ENCODE peak calls at places on chromosomes 4 and X, in six cellular contexts. P is neural progenitor cell, F is GM23248, A is SK-N-SH, L is HCT116, K is MM.1S. I is an unnamed sample. For H3K36me3, the result is how much of the 10 kb centered on the place peaks cover.

GRCh38 chr4:164614999-164615398 is 138.9 kb upstream of the SMIM31 start:
- DNase-seq in P (no peak), F (no peak), A (no peak), L (no peak), K (no peak), I (peak)

GRCh38 chrX:13398073-13398823 is 78.4 kb upstream of the ATXN3L start:
- DNase-seq in P (no peak), F (peak), A (no peak), L (peak), K (no peak), I (peak)

GRCh38 chr4:125268065-125268755 is 46.5 kb upstream of the FAT4 start:
- DNase-seq in P (peak), F (no peak), A (no peak), L (no peak), K (no peak), I (no peak)

GRCh38 chr4:24322986-24323385 is 261.4 kb downstream of the DHX15 start:
- DNase-seq in P (no peak), F (no peak), A (no peak), L (no peak), K (no peak), I (no peak)

GRCh38 chr4:85147481-85148076 is 181.1 kb upstream of the WDFY3 start:
- DNase-seq in P (peak), F (peak), A (peak), L (peak), K (peak), I (peak)

GRCh38 chrX:42399632-42400024 is 378.3 kb downstream of the PPP1R2C start:
- DNase-seq in P (no peak), F (no peak), A (no peak), L (no peak), K (no peak), I (no peak)

GRCh38 chrX:72430405-72430968 is 124.8 kb upstream of the CITED1 start:
- DNase-seq in P (no peak), F (peak), A (no peak), L (no peak), K (no peak), I (peak)

GRCh38 chr4:141560056-141560455 is 76.3 kb upstream of the IL15 start:
- DNase-seq in P (no peak), F (no peak), A (no peak), L (no peak), K (no peak), I (no peak)

GRCh38 chr4:39642885-39643550 is 4.4 kb upstream of the SMIM14 start:
- DNase-seq in P (no peak), F (peak), A (no peak), L (no peak), K (no peak), I (no peak)

GRCh38 chr4:170003071-170004070 is 22.8 kb downstream of the MFAP3L start:
- DNase-seq in P (no peak), F (no peak), A (no peak), L (no peak), K (no peak), I (no peak)

GRCh38 chr4:110059556-110060191 is 138.7 kb downstream of the ELOVL6 start:
- DNase-seq in P (no peak), F (peak), A (no peak), L (no peak), K (peak), I (peak)

GRCh38 chr4:180057198-180057821 is 2185.9 kb upstream of the TENM3 start:
- DNase-seq in P (peak), F (peak), A (peak), L (no peak), K (peak), I (no peak)

GRCh38 chr4:6752486-6752829 is 30.1 kb upstream of the KIAA0232 start:
- DNase-seq in P (no peak), F (no peak), A (no peak), L (no peak), K (no peak), I (no peak)

GRCh38 chr4:144894525-144894924 is 203.5 kb downstream of the ANAPC10 start:
- DNase-seq in P (no peak), F (peak), A (no peak), L (peak), K (no peak), I (peak)

GRCh38 chr4:58093352-58093751 is 983.2 kb upstream of the IGFBP7 start:
- DNase-seq in P (no peak), F (no peak), A (no peak), L (no peak), K (no peak), I (no peak)

GRCh38 chrX:133365886-133366611 is 49.2 kb downstream of the GPC4 start:
- DNase-seq in P (no peak), F (peak), A (no peak), L (no peak), K (no peak), I (no peak)

GRCh38 chr4:150268444-150268843 is 190.2 kb downstream of the DCLK2 start:
- DNase-seq in P (no peak), F (no peak), A (no peak), L (no peak), K (no peak), I (peak)

GRCh38 chr4:119040711-119041185 is 94.9 kb upstream of the MYOZ2 start:
- DNase-seq in P (peak), F (peak), A (no peak), L (no peak), K (no peak), I (peak)

GRCh38 chr4:3410401-3411135 is 31.2 kb upstream of the HGFAC start:
- DNase-seq in P (no peak), F (no peak), A (no peak), L (no peak), K (no peak), I (no peak)

GRCh38 chrX:24241822-24242648 is 71.8 kb downstream of the SUPT20HL2 start:
- DNase-seq in P (peak), F (peak), A (peak), L (no peak), K (peak), I (peak)

GRCh38 chr4:125084608-125085007 is 230.1 kb upstream of the FAT4 start:
- DNase-seq in P (no peak), F (no peak), A (no peak), L (no peak), K (peak), I (no peak)

GRCh38 chr4:182139481-182139880 is 103.7 kb upstream of the TENM3 start:
- DNase-seq in P (no peak), F (no peak), A (no peak), L (no peak), K (peak), I (no peak)

GRCh38 chr4:181877329-181877848 is 365.8 kb upstream of the TENM3 start:
- DNase-seq in P (no peak), F (no peak), A (no peak), L (no peak), K (no peak), I (no peak)

GRCh38 chr4:185265942-185266341 is 56.5 kb downstream of the SNX25 start:
- DNase-seq in P (no peak), F (peak), A (no peak), L (no peak), K (peak), I (peak)

GRCh38 chrX:130245441-130245840 is 23.3 kb downstream of the ZNF280C start:
- DNase-seq in P (no peak), F (peak), A (no peak), L (no peak), K (no peak), I (no peak)

GRCh38 chr4:149005191-149005590 is 563.0 kb upstream of the NR3C2 start:
- DNase-seq in P (no peak), F (no peak), A (no peak), L (no peak), K (no peak), I (no peak)

GRCh38 chrX:23694606-23695005 is 27.3 kb downstream of the PRDX4 start:
- DNase-seq in P (peak), F (peak), A (peak), L (peak), K (peak), I (peak)

GRCh38 chrX:6383488-6383887 is 151.4 kb downstream of the VCX3A start:
- DNase-seq in P (peak), F (no peak), A (no peak), L (no peak), K (no peak), I (no peak)

GRCh38 chr4:2186133-2186864 is 55.6 kb downstream of the HAUS3 start:
- DNase-seq in P (peak), F (no peak), A (no peak), L (peak), K (peak), I (peak)

GRCh38 chr4:47786958-47787370 is 50.9 kb downstream of the CORIN start:
- DNase-seq in P (no peak), F (no peak), A (no peak), L (no peak), K (peak), I (no peak)

GRCh38 chr4:47790105-47790504 is 47.8 kb downstream of the CORIN start:
- DNase-seq in P (no peak), F (no peak), A (no peak), L (no peak), K (no peak), I (no peak)

DNA sequence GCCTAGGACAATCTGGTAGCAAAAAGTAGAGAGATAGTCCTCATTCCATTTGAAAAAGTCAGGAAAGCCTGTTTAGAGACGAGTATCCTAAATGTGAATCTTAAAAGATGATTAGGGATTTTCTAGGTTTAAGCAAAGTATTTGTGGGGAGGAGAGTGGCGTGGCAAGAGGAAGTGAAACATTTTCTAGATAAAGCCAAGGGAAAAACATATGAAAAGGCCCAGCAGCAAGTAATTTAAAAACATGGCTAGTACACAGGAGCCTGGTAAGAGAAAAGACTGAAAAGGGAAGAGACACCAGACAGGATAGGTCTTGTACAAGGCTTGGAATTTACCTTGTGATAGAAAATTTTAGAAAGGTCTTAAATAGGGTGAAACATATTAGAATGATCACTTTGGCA is 45.9 kb downstream of the CORIN start:
- DNase-seq in P (no peak), F (no peak), A (no peak), L (no peak), K (no peak), I (no peak)
- H3K9ac ChIP-seq in P (no peak), F (no peak), A (no peak), L (no peak), K (no peak), I (no peak)

GRCh38 chrX:86066998-86067397 is 19.6 kb upstream of the CHM start:
- DNase-seq in P (no peak), F (no peak), A (peak), L (no peak), K (no peak), I (peak)
- TF ChIP-seq EZH2phosphoT487 in P (no peak), F (no peak), A (no peak), L (no peak), K (no peak), I (no peak)

DNA sequence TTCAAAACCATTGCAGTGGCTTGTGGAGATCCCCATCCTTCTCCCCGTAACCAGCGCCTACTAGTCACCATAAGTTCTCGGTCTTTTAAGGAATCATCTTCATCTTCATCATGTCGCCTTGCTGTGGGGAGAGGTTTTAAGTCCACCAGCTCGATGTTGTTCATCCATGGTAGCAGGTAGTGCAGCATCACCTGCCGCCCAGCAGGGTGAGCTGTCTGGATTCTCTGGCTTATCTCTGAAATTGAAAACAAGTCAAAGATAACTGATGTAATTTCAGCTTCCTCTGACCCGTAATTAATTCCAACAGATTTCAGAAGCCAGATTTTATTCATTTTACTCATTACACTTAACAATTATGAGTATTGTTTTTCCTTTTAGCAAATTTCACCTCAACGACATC is 67.4 kb downstream of the ZAR1 start:
- DNase-seq in P (no peak), F (no peak), A (peak), L (no peak), K (no peak), I (peak)
- H3K36me3 ChIP-seq in P (under half), F (under half), A (half or more), L (under half), K (under half), I (under half)

GRCh38 chr4:37001688-37002436 is 242.7 kb upstream of the NWD2 start:
- DNase-seq in P (no peak), F (no peak), A (peak), L (peak), K (no peak), I (no peak)
- H3K9ac ChIP-seq in P (no peak), F (no peak), A (peak), L (peak), K (no peak), I (no peak)

GRCh38 chr4:20137176-20137575 is 114.5 kb upstream of the SLIT2 start:
- DNase-seq in P (no peak), F (peak), A (no peak), L (no peak), K (no peak), I (no peak)
- TF ChIP-seq EZH2phosphoT487 in P (no peak), F (no peak), A (no peak), L (no peak), K (no peak), I (no peak)